ENCODE peak calls at places on chromosomes 3 and 15, in six cellular contexts. T, B, R, D, Z and G are unnamed samples.

GRCh38 chr15:52658955-52659354 is 20.2 kb downstream of the ATOSA start:
- DNase-seq in T (peak; percentile 66), B (no peak), R (no peak), D (no peak), Z (no peak), G (no peak)

GRCh38 chr3:71262368-71263265 is 320.9 kb downstream of the FOXP1 start:
- DNase-seq in T (no peak), B (no peak), R (no peak), D (no peak), Z (no peak), G (no peak)

GRCh38 chr3:56593455-56594158 is 36.6 kb downstream of the CCDC66 start:
- DNase-seq in T (peak; percentile 13), B (no peak), R (no peak), D (no peak), Z (no peak), G (no peak)

GRCh38 chr15:74421302-74422245 is 12.2 kb downstream of the SEMA7A start:
- DNase-seq in T (no peak), B (no peak), R (no peak), D (no peak), Z (no peak), G (no peak)

GRCh38 chr3:59006791-59007517 is 42.9 kb downstream of the CFAP20DC start:
- DNase-seq in T (no peak), B (peak; percentile 76), R (no peak), D (no peak), Z (no peak), G (no peak)

GRCh38 chr3:48294611-48295263 is 38.7 kb downstream of the SPINK8 start:
- DNase-seq in T (no peak), B (no peak), R (no peak), D (no peak), Z (no peak), G (no peak)

GRCh38 chr3:49634736-49635135 is 39.4 kb upstream of the APEH start:
- DNase-seq in T (no peak), B (no peak), R (no peak), D (no peak), Z (no peak), G (no peak)

GRCh38 chr3:30642715-30643361 is 36.4 kb downstream of the TGFBR2 start:
- DNase-seq in T (no peak), B (no peak), R (no peak), D (peak; percentile 54), Z (no peak), G (no peak)

GRCh38 chr3:102474207-102474606 is 39.4 kb downstream of the ZPLD1 start:
- DNase-seq in T (no peak), B (no peak), R (no peak), D (no peak), Z (no peak), G (no peak)

GRCh38 chr15:68341851-68342336 is 64.3 kb downstream of the FEM1B start:
- DNase-seq in T (no peak), B (peak; percentile 39), R (no peak), D (no peak), Z (no peak), G (no peak)

GRCh38 chr3:115040673-115041286 is 106.3 kb downstream of the ZBTB20 start:
- DNase-seq in T (peak; percentile 63), B (peak; percentile 52), R (peak; percentile 31), D (peak; percentile 37), Z (no peak), G (peak; percentile 32)

GRCh38 chr3:3154879-3155610 is 24.4 kb downstream of the CRBN start:
- DNase-seq in T (no peak), B (no peak), R (no peak), D (no peak), Z (no peak), G (no peak)

GRCh38 chr3:16512435-16513140 is 911 bp downstream of the RFTN1 start:
- DNase-seq in T (no peak), B (no peak), R (peak; percentile 5), D (peak; percentile 69), Z (peak; percentile 77), G (peak; percentile 52)

GRCh38 chr3:46829699-46830208 is 33.5 kb downstream of the MYL3 start:
- DNase-seq in T (no peak), B (no peak), R (no peak), D (no peak), Z (no peak), G (peak; percentile 78)

GRCh38 chr15:94287794-94288246 is 56.5 kb downstream of the MCTP2 start:
- DNase-seq in T (no peak), B (no peak), R (no peak), D (peak; percentile 96), Z (no peak), G (peak; percentile 44)

GRCh38 chr3:77795013-77795412 is 755.1 kb downstream of the ROBO2 start:
- DNase-seq in T (no peak), B (no peak), R (no peak), D (no peak), Z (no peak), G (no peak)

GRCh38 chr15:42289166-42289565 is 15.9 kb upstream of the TMEM87A start:
- DNase-seq in T (no peak), B (no peak), R (no peak), D (peak; percentile 21), Z (no peak), G (no peak)

GRCh38 chr3:196931157-196931556 is 11.2 kb downstream of the NCBP2 start:
- DNase-seq in T (no peak), B (no peak), R (no peak), D (no peak), Z (no peak), G (no peak)

GRCh38 chr3:149613988-149614387 is 43.8 kb downstream of the WWTR1 start:
- DNase-seq in T (no peak), B (no peak), R (no peak), D (no peak), Z (no peak), G (no peak)

GRCh38 chr3:17799312-17799711 is 56.9 kb upstream of the TBC1D5 start:
- DNase-seq in T (no peak), B (no peak), R (no peak), D (no peak), Z (no peak), G (no peak)

GRCh38 chr3:112856537-112856936 is 9.9 kb upstream of the CD200R1L start:
- DNase-seq in T (no peak), B (no peak), R (no peak), D (peak; percentile 87), Z (no peak), G (no peak)

GRCh38 chr15:68344600-68344999 is 67.1 kb downstream of the FEM1B start:
- DNase-seq in T (peak; percentile 47), B (no peak), R (peak; percentile 20), D (no peak), Z (no peak), G (no peak)

GRCh38 chr3:66303556-66303955 is 82.8 kb downstream of the SLC25A26 start:
- DNase-seq in T (no peak), B (no peak), R (no peak), D (no peak), Z (no peak), G (no peak)

GRCh38 chr3:16177962-16178627 is 3.6 kb downstream of the GALNT15 start:
- DNase-seq in T (peak; percentile 84), B (peak; percentile 86), R (peak; percentile 62), D (peak; percentile 69), Z (peak; percentile 89), G (peak; percentile 88)

GRCh38 chr3:102158080-102158756 is 276.6 kb upstream of the ZPLD1 start:
- DNase-seq in T (peak; percentile 76), B (peak; percentile 39), R (peak; percentile 46), D (no peak), Z (no peak), G (no peak)

GRCh38 chr3:195064300-195064931 is 206.5 kb downstream of the XXYLT1 start:
- DNase-seq in T (no peak), B (peak; percentile 51), R (no peak), D (no peak), Z (no peak), G (no peak)

GRCh38 chr3:52030725-52031330 is 25.5 kb downstream of the DUSP7 start:
- DNase-seq in T (no peak), B (no peak), R (no peak), D (no peak), Z (no peak), G (no peak)

DNA sequence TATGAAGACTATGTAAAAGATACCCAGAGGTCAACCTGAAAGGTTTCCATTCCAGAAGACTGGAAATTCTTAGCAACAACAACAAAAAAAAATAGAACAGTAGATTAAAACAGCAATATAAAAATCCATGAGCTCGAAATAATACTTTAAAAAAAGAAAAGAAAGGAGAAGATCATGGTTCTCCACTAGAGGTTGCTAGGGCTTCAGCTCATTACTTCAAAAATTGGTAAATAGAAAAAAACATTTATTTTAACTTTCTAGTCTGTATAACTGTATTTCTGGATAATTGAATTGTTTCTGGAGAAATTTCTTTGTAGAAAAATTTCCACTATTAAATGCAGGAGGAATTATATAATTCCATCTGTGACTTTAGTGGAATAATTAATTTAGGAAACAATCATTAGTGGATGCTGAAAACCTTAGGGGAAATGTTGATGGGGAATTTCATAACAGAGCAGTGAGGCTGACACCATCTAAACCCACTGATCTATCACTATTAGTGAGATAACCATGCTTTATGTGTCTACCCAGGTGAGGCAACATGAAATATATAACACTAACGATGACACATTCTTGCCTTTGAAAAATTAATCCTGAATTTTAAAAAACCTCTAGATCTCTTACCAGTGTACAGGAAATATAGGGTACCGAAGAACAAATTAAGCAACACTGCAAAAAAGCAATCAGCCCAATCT is 62.5 kb upstream of the SNRK start:
- DNase-seq in T (no peak), B (peak; percentile 27), R (no peak), D (peak; percentile 15), Z (no peak), G (no peak)
- TF ChIP-seq CTCF in T (peak; percentile 54), B (peak; percentile 64), R (peak; percentile 17), D (peak; percentile 12), Z (peak; percentile 27), G (no peak)

GRCh38 chr3:161914703-161915102 is 418.1 kb downstream of the OTOL1 start:
- DNase-seq in T (peak; percentile 77), B (peak; percentile 59), R (no peak), D (peak; percentile 4), Z (no peak), G (no peak)
- TF ChIP-seq CTCF in T (peak; percentile 79), B (peak; percentile 66), R (no peak), D (no peak), Z (peak; percentile 10), G (no peak)

GRCh38 chr3:188202358-188203138 is 48.6 kb downstream of the LPP start:
- DNase-seq in T (no peak), B (no peak), R (no peak), D (peak; percentile 8), Z (no peak), G (no peak)
- TF ChIP-seq CTCF in T (peak; percentile 10), B (no peak), R (no peak), D (no peak), Z (peak; percentile 29), G (no peak)

GRCh38 chr15:82315519-82316246 is 33.6 kb downstream of the GOLGA6L10 start:
- DNase-seq in T (no peak), B (no peak), R (no peak), D (no peak), Z (peak; percentile 51), G (no peak)
- TF ChIP-seq CTCF in T (no peak), B (no peak), R (no peak), D (no peak), Z (no peak), G (no peak)